ENCODE peak calls at places on chromosomes 11 and 22, in six cellular contexts. One of them, this sample, is unnamed.

GRCh38 chr11:17822021-17822781 is 87.6 kb downstream of the KCNC1 start:
- DNase-seq in A549: no peak
- DNase-seq in IMR-90: peak; percentile 82
- DNase-seq in testis: no peak
- DNase-seq in GM12878: no peak
- DNase-seq in stomach: no peak
- DNase-seq in this sample: no peak

GRCh38 chr11:14703731-14704130 is 60.1 kb downstream of the PDE3B start:
- DNase-seq in A549: no peak
- DNase-seq in IMR-90: no peak
- DNase-seq in testis: no peak
- DNase-seq in GM12878: no peak
- DNase-seq in stomach: no peak
- DNase-seq in this sample: no peak

GRCh38 chr11:111819161-111820058 is 52.0 kb downstream of the ALG9 start:
- DNase-seq in A549: no peak
- DNase-seq in IMR-90: peak; percentile 82
- DNase-seq in testis: no peak
- DNase-seq in GM12878: no peak
- DNase-seq in stomach: peak; percentile 65
- DNase-seq in this sample: no peak

GRCh38 chr11:130023204-130023603 is 20.6 kb upstream of the PRDM10 start:
- DNase-seq in A549: no peak
- DNase-seq in IMR-90: peak; percentile 48
- DNase-seq in testis: no peak
- DNase-seq in GM12878: peak; percentile 88
- DNase-seq in stomach: no peak
- DNase-seq in this sample: no peak

GRCh38 chr11:85811624-85812023 is 683 bp upstream of the SYTL2 start:
- DNase-seq in A549: no peak
- DNase-seq in IMR-90: no peak
- DNase-seq in testis: no peak
- DNase-seq in GM12878: no peak
- DNase-seq in stomach: no peak
- DNase-seq in this sample: no peak

GRCh38 chr22:37930270-37930951 is 23.0 kb downstream of the C22orf23 start:
- DNase-seq in A549: peak; percentile 25
- DNase-seq in IMR-90: peak; percentile 14
- DNase-seq in testis: peak; percentile 57
- DNase-seq in GM12878: no peak
- DNase-seq in stomach: no peak
- DNase-seq in this sample: no peak

GRCh38 chr22:24427500-24428164 is at the start of gene ADORA2A:
- DNase-seq in A549: no peak
- DNase-seq in IMR-90: no peak
- DNase-seq in testis: no peak
- DNase-seq in GM12878: peak; percentile 35
- DNase-seq in stomach: peak; percentile 67
- DNase-seq in this sample: peak; percentile 54

GRCh38 chr22:39314251-39314971 is 5.0 kb downstream of the RPL3 start:
- DNase-seq in A549: no peak
- DNase-seq in IMR-90: no peak
- DNase-seq in testis: peak; percentile 73
- DNase-seq in GM12878: no peak
- DNase-seq in stomach: no peak
- DNase-seq in this sample: no peak

GRCh38 chr11:14577835-14578529 is 57.8 kb upstream of the PSMA1 start:
- DNase-seq in A549: no peak
- DNase-seq in IMR-90: no peak
- DNase-seq in testis: no peak
- DNase-seq in GM12878: no peak
- DNase-seq in stomach: no peak
- DNase-seq in this sample: no peak

GRCh38 chr11:8732748-8733241 is 50.2 kb downstream of the RPL27A start:
- DNase-seq in A549: no peak
- DNase-seq in IMR-90: peak; percentile 80
- DNase-seq in testis: peak; percentile 40
- DNase-seq in GM12878: no peak
- DNase-seq in stomach: peak; percentile 40
- DNase-seq in this sample: no peak

GRCh38 chr11:123255909-123256308 is 60.9 kb upstream of the CLMP start:
- DNase-seq in A549: no peak
- DNase-seq in IMR-90: no peak
- DNase-seq in testis: no peak
- DNase-seq in GM12878: no peak
- DNase-seq in stomach: no peak
- DNase-seq in this sample: no peak

GRCh38 chr11:8099291-8099899 is 18.4 kb downstream of the TUB start:
- DNase-seq in A549: peak; percentile 56
- DNase-seq in IMR-90: peak; percentile 82
- DNase-seq in testis: peak; percentile 90
- DNase-seq in GM12878: no peak
- DNase-seq in stomach: peak; percentile 85
- DNase-seq in this sample: no peak

GRCh38 chr11:69435161-69435990 is 46.1 kb upstream of the LINC01488 start:
- DNase-seq in A549: no peak
- DNase-seq in IMR-90: no peak
- DNase-seq in testis: no peak
- DNase-seq in GM12878: no peak
- DNase-seq in stomach: no peak
- DNase-seq in this sample: no peak

DNA sequence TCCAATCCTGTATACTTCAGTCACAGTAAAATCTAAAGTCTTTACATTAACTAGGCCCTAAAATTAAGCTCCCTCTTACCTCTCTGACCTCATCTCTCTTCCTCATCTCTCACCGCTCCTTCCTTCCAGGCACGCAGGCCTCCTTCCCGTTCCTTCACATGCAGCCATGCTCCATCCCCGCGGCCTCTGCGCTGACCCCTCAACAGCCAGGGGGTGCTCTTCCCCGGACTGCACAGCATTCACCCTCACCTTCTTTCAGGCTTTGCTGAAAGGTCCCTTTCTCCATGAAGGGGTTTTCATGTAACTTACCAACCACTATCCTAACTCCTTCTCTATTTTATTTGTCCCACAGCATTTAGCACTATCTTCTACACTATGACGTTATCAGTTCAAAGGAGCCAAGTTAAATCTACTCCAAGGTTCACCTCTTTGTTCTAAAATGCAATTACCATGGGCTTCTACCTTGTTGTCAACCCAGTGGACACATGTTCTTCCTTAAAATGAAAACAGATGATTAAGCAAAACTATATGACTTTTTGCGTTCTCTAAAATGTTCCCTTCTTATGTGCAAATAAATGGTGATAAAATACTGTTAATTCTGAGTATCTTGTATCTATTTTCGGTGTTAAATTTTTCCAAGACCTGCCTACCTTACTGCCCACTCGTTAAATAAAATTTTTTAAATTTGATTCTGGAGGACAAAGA is 57.8 kb upstream of the APOA1 start:
- DNase-seq in A549: no peak
- DNase-seq in IMR-90: no peak
- DNase-seq in testis: no peak
- DNase-seq in GM12878: no peak
- DNase-seq in stomach: no peak
- DNase-seq in this sample: no peak
- TF ChIP-seq POLR2A in A549: no peak
- TF ChIP-seq POLR2A in IMR-90: no peak
- TF ChIP-seq POLR2A in testis: no peak
- TF ChIP-seq POLR2A in GM12878: no peak
- TF ChIP-seq POLR2A in stomach: no peak
- TF ChIP-seq POLR2A in this sample: no peak

GRCh38 chr11:47860526-47860925 is 12.4 kb upstream of the NUP160 start:
- DNase-seq in A549: no peak
- DNase-seq in IMR-90: no peak
- DNase-seq in testis: no peak
- DNase-seq in GM12878: no peak
- DNase-seq in stomach: no peak
- DNase-seq in this sample: no peak
- H3K4me1 ChIP-seq in A549: peaks cover 87% of the 10 kb centered on the region
- H3K4me1 ChIP-seq in IMR-90: peaks cover 5% of the 10 kb centered on the region
- H3K4me1 ChIP-seq in testis: no peaks in the 10 kb centered on the region
- H3K4me1 ChIP-seq in GM12878: peaks cover 71% of the 10 kb centered on the region
- H3K4me1 ChIP-seq in stomach: peaks cover 25% of the 10 kb centered on the region
- H3K4me1 ChIP-seq in this sample: no peaks in the 10 kb centered on the region

DNA sequence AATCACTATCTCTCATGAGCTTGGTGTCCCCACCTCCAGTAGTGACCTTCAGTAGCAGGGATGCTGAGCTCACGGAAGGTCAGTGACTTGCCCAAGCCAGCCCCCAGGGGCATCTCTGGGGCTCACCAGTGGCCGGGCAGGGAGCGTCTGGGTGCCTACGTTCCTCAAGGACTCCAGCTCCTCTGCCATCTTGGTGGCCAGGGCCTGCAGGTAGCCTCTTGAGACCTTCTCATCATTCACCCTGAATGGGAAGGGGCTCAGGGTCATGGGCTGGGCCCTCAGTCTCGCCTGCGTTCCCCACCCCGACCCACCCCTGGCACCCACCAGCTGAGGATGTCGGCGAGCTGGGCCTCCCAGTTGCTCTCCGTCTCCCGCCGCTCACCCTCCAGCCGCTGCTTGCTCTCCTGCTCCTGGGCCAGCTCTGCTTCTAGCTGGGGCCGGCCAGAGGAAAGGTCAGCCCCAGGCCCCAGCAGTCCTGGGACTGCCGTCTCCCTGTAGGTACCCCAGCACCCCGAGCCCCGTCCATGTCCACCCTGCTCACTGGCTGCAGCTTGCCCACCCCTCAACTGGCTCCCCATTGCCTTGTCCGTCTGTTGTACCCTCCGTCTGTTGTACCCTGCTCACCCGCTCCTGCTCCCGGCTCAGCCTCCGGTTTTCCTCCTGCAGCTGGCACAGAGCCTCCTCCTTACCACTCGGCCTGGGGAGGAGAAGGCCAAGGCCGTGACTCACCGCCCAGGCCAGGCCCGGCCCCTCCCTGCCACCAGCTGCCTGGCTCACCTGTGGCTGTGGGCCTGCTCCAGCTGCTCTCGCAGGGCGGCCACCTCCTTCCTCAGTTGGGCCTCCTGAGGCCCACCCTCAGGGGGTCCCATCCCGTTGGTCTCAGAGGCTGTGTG is 9.5 kb downstream of the CDC42BPG start:
- DNase-seq in A549: peak; percentile 58
- DNase-seq in IMR-90: no peak
- DNase-seq in testis: peak; percentile 66
- DNase-seq in GM12878: no peak
- DNase-seq in stomach: peak; percentile 90
- DNase-seq in this sample: no peak
- TF ChIP-seq POLR2A in A549: no peak
- TF ChIP-seq POLR2A in IMR-90: no peak
- TF ChIP-seq POLR2A in testis: no peak
- TF ChIP-seq POLR2A in GM12878: no peak
- TF ChIP-seq POLR2A in stomach: no peak
- TF ChIP-seq POLR2A in this sample: no peak

GRCh38 chr11:46271875-46272815 is 5.3 kb upstream of the CREB3L1 start:
- DNase-seq in A549: no peak
- DNase-seq in IMR-90: no peak
- DNase-seq in testis: no peak
- DNase-seq in GM12878: no peak
- DNase-seq in stomach: no peak
- DNase-seq in this sample: no peak
- H3K4me1 ChIP-seq in A549: peaks cover 42% of the 10 kb centered on the region
- H3K4me1 ChIP-seq in IMR-90: peaks cover 23% of the 10 kb centered on the region
- H3K4me1 ChIP-seq in testis: peaks cover 19% of the 10 kb centered on the region
- H3K4me1 ChIP-seq in GM12878: peaks cover 21% of the 10 kb centered on the region
- H3K4me1 ChIP-seq in stomach: peaks cover 68% of the 10 kb centered on the region
- H3K4me1 ChIP-seq in this sample: peaks cover 2% of the 10 kb centered on the region

GRCh38 chr11:121604152-121604551 is 151.4 kb upstream of the SORL1-AS1 start:
- DNase-seq in A549: no peak
- DNase-seq in IMR-90: no peak
- DNase-seq in testis: no peak
- DNase-seq in GM12878: no peak
- DNase-seq in stomach: no peak
- DNase-seq in this sample: no peak
- TF ChIP-seq POLR2A in A549: no peak
- TF ChIP-seq POLR2A in IMR-90: no peak
- TF ChIP-seq POLR2A in testis: no peak
- TF ChIP-seq POLR2A in GM12878: no peak
- TF ChIP-seq POLR2A in stomach: no peak
- TF ChIP-seq POLR2A in this sample: no peak

GRCh38 chr11:35171226-35171625 is 32.3 kb downstream of the CD44 start:
- DNase-seq in A549: no peak
- DNase-seq in IMR-90: no peak
- DNase-seq in testis: no peak
- DNase-seq in GM12878: no peak
- DNase-seq in stomach: no peak
- DNase-seq in this sample: no peak
- H3K4me1 ChIP-seq in A549: peaks cover 81% of the 10 kb centered on the region
- H3K4me1 ChIP-seq in IMR-90: peaks cover 33% of the 10 kb centered on the region
- H3K4me1 ChIP-seq in testis: no peaks in the 10 kb centered on the region
- H3K4me1 ChIP-seq in GM12878: peaks cover 50% of the 10 kb centered on the region
- H3K4me1 ChIP-seq in stomach: peaks cover 93% of the 10 kb centered on the region
- H3K4me1 ChIP-seq in this sample: peaks cover 67% of the 10 kb centered on the region

DNA sequence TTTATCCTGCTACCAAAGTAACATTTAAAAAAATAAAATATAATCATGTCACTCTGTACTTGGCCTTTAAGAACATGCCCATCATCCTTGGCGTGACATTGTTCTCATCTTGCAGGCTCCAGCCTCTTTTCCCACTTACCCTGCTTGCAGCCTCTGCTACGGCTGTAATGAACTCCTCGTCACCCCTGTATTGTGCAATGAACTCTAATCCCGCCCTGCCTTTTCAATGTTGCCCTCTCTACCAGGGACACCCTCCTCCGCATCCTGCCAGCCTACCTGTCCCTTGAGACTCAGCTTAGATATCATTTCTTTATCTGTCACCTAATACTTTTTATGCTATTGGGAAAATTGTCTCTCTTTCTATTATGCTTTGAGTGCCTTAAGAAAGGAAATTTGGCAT is 12.6 kb upstream of the MMP20 start:
- DNase-seq in A549: no peak
- DNase-seq in IMR-90: no peak
- DNase-seq in testis: no peak
- DNase-seq in GM12878: no peak
- DNase-seq in stomach: no peak
- DNase-seq in this sample: no peak
- TF ChIP-seq POLR2A in A549: no peak
- TF ChIP-seq POLR2A in IMR-90: no peak
- TF ChIP-seq POLR2A in testis: no peak
- TF ChIP-seq POLR2A in GM12878: no peak
- TF ChIP-seq POLR2A in stomach: no peak
- TF ChIP-seq POLR2A in this sample: no peak

GRCh38 chr11:12084191-12084717 is 26.1 kb upstream of the MICAL2 start:
- DNase-seq in A549: no peak
- DNase-seq in IMR-90: no peak
- DNase-seq in testis: no peak
- DNase-seq in GM12878: no peak
- DNase-seq in stomach: no peak
- DNase-seq in this sample: no peak
- H3K4me1 ChIP-seq in A549: peaks cover 57% of the 10 kb centered on the region
- H3K4me1 ChIP-seq in IMR-90: peaks cover 30% of the 10 kb centered on the region
- H3K4me1 ChIP-seq in testis: peaks cover 35% of the 10 kb centered on the region
- H3K4me1 ChIP-seq in GM12878: no peaks in the 10 kb centered on the region
- H3K4me1 ChIP-seq in stomach: peaks cover 48% of the 10 kb centered on the region
- H3K4me1 ChIP-seq in this sample: peaks cover 54% of the 10 kb centered on the region

This sample was measured in esophagus squamous epithelium.